ENCODE peak calls at places on chromosome 1, in four cellular contexts. V is transverse colon, K is A673, Z is testis. H is an unnamed sample. For H3K4me1, the result is how much of the 10 kb centered on the place peaks cover.

GRCh38 chr1:155961937-155962336 is 16.4 kb downstream of the ARHGEF2 start:
- DNase-seq in V (peak), K (peak), Z (no peak), H (no peak)

GRCh38 chr1:46174448-46175231 is at the start of gene TSPAN1:
- DNase-seq in V (no peak), K (no peak), Z (peak), H (no peak)

GRCh38 chr1:224739997-224740687 is 124.0 kb downstream of the CNIH3 start:
- DNase-seq in V (no peak), K (no peak), Z (no peak), H (no peak)

GRCh38 chr1:213020016-213020415 is 4.3 kb upstream of the ANGEL2 start:
- DNase-seq in V (no peak), K (no peak), Z (no peak), H (no peak)

GRCh38 chr1:77825356-77825709 is 45.9 kb downstream of the MIGA1 start:
- DNase-seq in V (peak), K (peak), Z (peak), H (peak)

GRCh38 chr1:21775542-21775899 is 7.4 kb downstream of the USP48 start:
- DNase-seq in V (no peak), K (no peak), Z (no peak), H (no peak)

GRCh38 chr1:8077120-8077573 is 51.0 kb upstream of the ERRFI1 start:
- DNase-seq in V (peak), K (no peak), Z (peak), H (peak)

GRCh38 chr1:199932462-199932861 is 95.0 kb upstream of the NR5A2 start:
- DNase-seq in V (no peak), K (no peak), Z (no peak), H (no peak)

GRCh38 chr1:29521846-29522580 is 285.7 kb downstream of the PTPRU start:
- DNase-seq in V (no peak), K (no peak), Z (peak), H (no peak)

GRCh38 chr1:906532-907420 is 16.9 kb upstream of the SAMD11 start:
- DNase-seq in V (peak), K (no peak), Z (peak), H (no peak)

GRCh38 chr1:31227891-31228290 is 11.8 kb downstream of the NKAIN1 start:
- DNase-seq in V (no peak), K (peak), Z (no peak), H (no peak)

GRCh38 chr1:2583331-2583791 is 3.2 kb upstream of the PRXL2B start:
- DNase-seq in V (no peak), K (no peak), Z (no peak), H (no peak)

GRCh38 chr1:40823345-40823744 is 38.8 kb downstream of the CITED4 start:
- DNase-seq in V (no peak), K (no peak), Z (no peak), H (no peak)

GRCh38 chr1:111754964-111755320 is 759 bp upstream of the DDX20 start:
- DNase-seq in V (peak), K (peak), Z (peak), H (no peak)

GRCh38 chr1:3827813-3828307 is 29.2 kb downstream of the CEP104 start:
- DNase-seq in V (no peak), K (no peak), Z (no peak), H (no peak)

GRCh38 chr1:11158291-11158690 is 30.9 kb upstream of the ANGPTL7 start:
- DNase-seq in V (no peak), K (no peak), Z (no peak), H (no peak)

GRCh38 chr1:200233393-200233792 is 176.4 kb downstream of the ZNF281 start:
- DNase-seq in V (no peak), K (peak), Z (no peak), H (no peak)

GRCh38 chr1:51728611-51729155 is 111.8 kb downstream of the OSBPL9 start:
- DNase-seq in V (no peak), K (no peak), Z (no peak), H (no peak)

GRCh38 chr1:32413507-32414185 is 19.4 kb upstream of the BSDC1 start:
- DNase-seq in V (peak), K (peak), Z (peak), H (peak)

GRCh38 chr1:39142394-39143060 is 62.0 kb upstream of the MACF1 start:
- DNase-seq in V (no peak), K (no peak), Z (peak), H (peak)

GRCh38 chr1:233614743-233615521 is 1.0 kb downstream of the KCNK1 start:
- DNase-seq in V (peak), K (no peak), Z (no peak), H (no peak)

GRCh38 chr1:216186816-216187215 is 236.4 kb downstream of the USH2A start:
- DNase-seq in V (no peak), K (peak), Z (no peak), H (no peak)

GRCh38 chr1:151061012-151061401 is 810 bp downstream of the MLLT11 start:
- DNase-seq in V (no peak), K (peak), Z (no peak), H (no peak)

GRCh38 chr1:198773030-198773429 is 134.2 kb downstream of the PTPRC start:
- DNase-seq in V (no peak), K (no peak), Z (no peak), H (no peak)

GRCh38 chr1:85661767-85662166 is 46.5 kb downstream of the ZNHIT6 start:
- DNase-seq in V (no peak), K (no peak), Z (no peak), H (no peak)

GRCh38 chr1:224637510-224637909 is 21.4 kb downstream of the CNIH3 start:
- DNase-seq in V (no peak), K (peak), Z (no peak), H (no peak)

GRCh38 chr1:20538227-20538626 is 14.1 kb upstream of the FAM43B start:
- DNase-seq in V (no peak), K (no peak), Z (no peak), H (peak)

GRCh38 chr1:248871837-248872401 is 13.0 kb upstream of the ZNF692 start:
- DNase-seq in V (no peak), K (peak), Z (no peak), H (no peak)

GRCh38 chr1:18279713-18280074 is 172.1 kb downstream of the IGSF21 start:
- DNase-seq in V (no peak), K (no peak), Z (no peak), H (no peak)

GRCh38 chr1:27538793-27539192 is 48.8 kb upstream of the WASF2 start:
- DNase-seq in V (no peak), K (no peak), Z (no peak), H (no peak)

GRCh38 chr1:62230724-62231123 is 36.1 kb downstream of the L1TD1 start:
- DNase-seq in V (no peak), K (no peak), Z (no peak), H (peak)
- H3K4me1 ChIP-seq in V (under half), K (under half), Z (under half), H (under half)

GRCh38 chr1:225769687-225770086 is 7.9 kb upstream of the SRP9 start:
- DNase-seq in V (no peak), K (peak), Z (no peak), H (no peak)
- H3K4me1 ChIP-seq in V (under half), K (under half), Z (half or more), H (half or more)

GRCh38 chr1:202954057-202954745 is 3.9 kb downstream of the ADIPOR1 start:
- DNase-seq in V (no peak), K (no peak), Z (no peak), H (no peak)
- H3K4me1 ChIP-seq in V (under half), K (under half), Z (under half), H (under half)

DNA sequence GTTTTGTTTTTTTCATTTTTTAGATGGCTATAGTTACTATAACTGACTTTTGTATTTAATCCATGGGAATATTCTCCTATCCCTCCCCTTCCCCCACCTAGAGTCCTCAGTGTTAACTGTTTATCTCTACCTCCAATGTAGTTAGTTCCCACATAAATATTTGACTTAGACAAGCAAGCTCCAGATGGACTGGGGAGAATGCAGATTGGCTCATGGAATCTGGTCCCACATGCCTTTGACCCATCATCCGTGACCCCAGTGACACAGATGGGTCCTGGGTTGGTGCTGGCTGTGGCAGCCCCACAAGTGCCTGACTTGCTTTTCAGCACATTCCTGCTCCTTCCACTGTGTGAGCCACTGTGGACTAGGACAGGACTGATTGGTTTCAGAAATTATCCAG is 41.8 kb downstream of the ATP2B4 start:
- DNase-seq in V (no peak), K (no peak), Z (no peak), H (peak)
- H3K4me1 ChIP-seq in V (under half), K (under half), Z (under half), H (under half)

H was measured in Caco-2.